ENCODE peak calls at places on chromosomes 16 and 17, in nine cellular contexts. E, J, D, Z, U, O, S, V and M are unnamed samples.

GRCh38 chr16:55490301-55490700 is 11.3 kb downstream of the MMP2 start:
- DNase-seq in S (no peak), O (no peak), Z (no peak), J (peak; percentile 47), U (no peak), V (no peak), E (no peak), D (no peak), M (no peak)

GRCh38 chr17:57746221-57746620 is 1.1 kb upstream of the CCDC182 start:
- DNase-seq in S (no peak), D (no peak), U (no peak), O (no peak), J (no peak), Z (no peak), E (no peak), V (no peak), M (no peak)

GRCh38 chr16:50467943-50468748 is 80.0 kb upstream of the NKD1 start:
- DNase-seq in S (no peak), U (no peak), D (no peak), V (peak; percentile 83), J (peak; percentile 49), O (no peak), Z (no peak), E (no peak), M (peak; percentile 46)

GRCh38 chr17:48752399-48753288 is 24.1 kb upstream of the HOXB13 start:
- DNase-seq in D (peak; percentile 76), E (no peak), Z (no peak), O (no peak), S (no peak), U (no peak), V (no peak), J (no peak), M (no peak)

GRCh38 chr16:4260360-4260759 is 12.5 kb downstream of the TFAP4 start:
- DNase-seq in S (no peak), V (no peak), E (no peak), O (no peak), J (no peak), Z (no peak), U (no peak), D (peak; percentile 73), M (no peak)

GRCh38 chr17:43998552-43998951 is 5.9 kb upstream of the NAGS start:
- DNase-seq in E (peak; percentile 29), O (no peak), U (no peak), J (no peak), Z (no peak), S (no peak), V (no peak), D (no peak), M (no peak)

GRCh38 chr16:82071421-82071820 is 36.4 kb downstream of the HSD17B2 start:
- DNase-seq in V (no peak), J (no peak), Z (no peak), D (no peak), S (no peak), U (no peak), E (no peak), O (no peak), M (no peak)

GRCh38 chr16:87728026-87728425 is 37.8 kb downstream of the KLHDC4 start:
- DNase-seq in S (no peak), O (no peak), E (no peak), D (no peak), J (no peak), V (no peak), U (no peak), Z (no peak), M (no peak)

GRCh38 chr16:29678691-29679267 is at the start of gene QPRT:
- DNase-seq in D (no peak), Z (no peak), S (no peak), E (peak; percentile 81), J (no peak), O (no peak), U (no peak), V (peak; percentile 87), M (peak; percentile 73)

GRCh38 chr16:29028457-29029167 is 43.8 kb downstream of the LAT start:
- DNase-seq in Z (no peak), E (no peak), U (peak; percentile 49), S (no peak), O (no peak), V (no peak), J (peak; percentile 59), D (no peak), M (no peak)

GRCh38 chr17:50865060-50865867 is 890 bp downstream of the TOB1 start:
- DNase-seq in D (peak; percentile 60), U (no peak), J (peak; percentile 83), V (peak; percentile 67), Z (no peak), O (peak; percentile 34), S (peak; percentile 63), E (peak; percentile 66), M (no peak)

GRCh38 chr17:12537436-12537835 is 128.3 kb upstream of the MYOCD start:
- DNase-seq in D (no peak), Z (no peak), V (no peak), E (no peak), O (no peak), S (no peak), U (no peak), J (no peak), M (no peak)

GRCh38 chr17:16391451-16391850 is 10.6 kb downstream of the UBB start:
- DNase-seq in E (no peak), V (no peak), J (no peak), Z (no peak), S (no peak), U (no peak), O (no peak), D (no peak), M (no peak)

GRCh38 chr16:22641030-22641671 is 130.5 kb downstream of the NPIPB5 start:
- DNase-seq in O (peak; percentile 3), U (no peak), S (peak; percentile 37), E (peak; percentile 17), Z (no peak), J (no peak), D (no peak), V (no peak), M (no peak)

GRCh38 chr17:50331085-50331791 is 14.7 kb upstream of the XYLT2 start:
- DNase-seq in Z (no peak), J (no peak), S (no peak), U (no peak), D (no peak), V (no peak), O (no peak), E (no peak), M (no peak)

GRCh38 chr16:11233727-11234376 is 22.2 kb downstream of the SOCS1 start:
- DNase-seq in J (no peak), O (no peak), Z (no peak), U (no peak), D (no peak), E (peak; percentile 61), S (no peak), V (peak; percentile 62), M (no peak)

GRCh38 chr17:17582372-17582771 is 9.1 kb downstream of the PEMT start:
- DNase-seq in O (no peak), J (no peak), U (no peak), Z (no peak), E (no peak), V (no peak), S (no peak), D (no peak), M (no peak)

GRCh38 chr17:41076788-41077187 is 7.2 kb upstream of the KRTAP4-7 start:
- DNase-seq in J (no peak), U (no peak), V (no peak), E (no peak), S (no peak), Z (no peak), O (no peak), D (no peak), M (no peak)

GRCh38 chr17:2282297-2282873 is 21.2 kb downstream of the SMG6 start:
- DNase-seq in U (no peak), O (peak; percentile 18), J (no peak), V (peak; percentile 40), Z (peak; percentile 42), E (peak; percentile 64), S (peak; percentile 71), D (no peak), M (no peak)

GRCh38 chr16:64225696-64226095 is 896.2 kb downstream of the CDH11 start:
- DNase-seq in Z (no peak), V (no peak), U (no peak), O (no peak), E (no peak), S (no peak), J (no peak), D (no peak), M (no peak)

GRCh38 chr16:7437843-7438242 is 105.2 kb downstream of the RBFOX1 start:
- DNase-seq in D (no peak), J (no peak), O (no peak), V (no peak), U (no peak), E (no peak), S (no peak), Z (no peak), M (no peak)
- TF ChIP-seq POLR2AphosphoS5 in D (no peak), J (no peak), O (no peak), V (no peak), U (no peak), E (no peak), S (no peak), Z (no peak), M (no peak)

DNA sequence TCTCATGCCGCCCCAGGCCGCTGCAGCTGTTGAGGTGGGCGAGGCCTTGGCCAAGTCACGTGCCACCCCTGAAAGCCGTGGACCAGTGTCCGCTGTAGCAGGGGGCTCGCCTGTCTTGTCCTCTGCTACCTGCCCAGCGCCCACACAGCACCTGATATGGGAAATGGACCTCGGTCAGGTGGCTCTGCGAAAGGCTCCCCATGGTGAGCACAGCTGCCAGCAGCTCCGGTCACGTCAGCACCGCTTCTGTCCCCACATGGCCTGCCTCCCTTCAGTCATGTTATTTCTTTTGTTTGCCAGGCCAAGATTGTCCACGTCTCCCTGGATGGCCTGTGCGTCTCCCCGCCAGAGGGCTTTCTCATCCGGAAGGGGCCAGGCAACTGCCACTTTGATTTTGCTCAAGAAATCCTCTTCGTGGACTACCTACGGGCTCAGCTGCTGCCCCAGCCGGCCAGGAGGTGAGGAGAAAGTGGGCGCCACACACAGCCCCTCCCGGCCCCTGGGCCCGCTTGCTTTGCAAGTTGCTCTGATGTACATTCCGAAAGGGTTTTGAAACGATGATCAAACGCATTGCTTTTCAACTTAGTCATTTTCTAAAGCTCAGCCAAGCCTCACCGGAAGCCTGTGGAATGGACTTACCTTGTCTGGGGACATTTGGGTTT is 219.7 kb downstream of the KATNIP start:
- DNase-seq in O (peak; percentile 80), Z (no peak), S (no peak), D (no peak), J (no peak), E (no peak), U (no peak), V (no peak), M (no peak)
- TF ChIP-seq POLR2AphosphoS5 in O (peak; percentile 28), Z (no peak), S (no peak), D (no peak), J (no peak), E (no peak), U (no peak), V (no peak), M (no peak)

GRCh38 chr17:54348234-54348633 is 525.5 kb downstream of the KIF2B start:
- DNase-seq in D (no peak), Z (no peak), E (no peak), U (no peak), O (no peak), V (no peak), J (no peak), S (no peak), M (no peak)

GRCh38 chr17:54347495-54347894 is 524.8 kb downstream of the KIF2B start:
- DNase-seq in J (no peak), U (no peak), S (no peak), E (no peak), Z (no peak), O (no peak), V (no peak), D (no peak), M (no peak)
- TF ChIP-seq POLR2AphosphoS5 in J (no peak), U (no peak), S (no peak), E (no peak), Z (no peak), O (no peak), V (no peak), D (no peak), M (no peak)

GRCh38 chr16:71937868-71938510 is 42.7 kb downstream of the IST1 start:
- DNase-seq in Z (no peak), O (no peak), U (no peak), D (no peak), J (no peak), S (no peak), E (no peak), V (no peak), M (no peak)
- TF ChIP-seq POLR2AphosphoS5 in Z (no peak), O (no peak), U (no peak), D (no peak), J (no peak), S (no peak), E (no peak), V (no peak), M (no peak)